ENCODE peak calls at places on chromosomes 2 and 18, in ten cellular contexts. A, B, R, D, G, S, Y, L, F and U are unnamed samples. For H3K4me1 and H3K27me3, the result is how much of the 10 kb centered on the place peaks cover.

GRCh38 chr18:28177828-28178635 is 1.1 kb upstream of the CDH2 start:
- DNase-seq in A (no peak), B (peak), R (no peak), D (no peak), G (no peak), S (no peak), Y (no peak), L (peak), F (peak), U (no peak)

GRCh38 chr2:238131761-238132462 is 6.6 kb upstream of the KLHL30 start:
- DNase-seq in A (no peak), B (no peak), R (no peak), D (no peak), G (no peak), S (peak), Y (no peak), L (no peak), F (peak), U (no peak)

GRCh38 chr18:7236899-7237298 is 6.0 kb downstream of the LRRC30 start:
- DNase-seq in A (no peak), B (no peak), R (no peak), D (no peak), G (no peak), S (no peak), Y (no peak), L (no peak), F (no peak), U (no peak)

GRCh38 chr2:180523629-180524340 is 456.6 kb upstream of the UBE2E3 start:
- DNase-seq in A (no peak), B (no peak), R (no peak), D (no peak), G (no peak), S (no peak), Y (no peak), L (no peak), F (no peak), U (no peak)

GRCh38 chr2:44716131-44716530 is 225.4 kb upstream of the SIX3 start:
- DNase-seq in A (no peak), B (no peak), R (no peak), D (no peak), G (no peak), S (no peak), Y (no peak), L (no peak), F (no peak), U (no peak)

GRCh38 chr18:63314991-63315662 is 4.4 kb downstream of the BCL2 start:
- DNase-seq in A (no peak), B (no peak), R (no peak), D (no peak), G (no peak), S (no peak), Y (no peak), L (no peak), F (no peak), U (no peak)

GRCh38 chr2:117128471-117128870 is 686.0 kb upstream of the DDX18 start:
- DNase-seq in A (no peak), B (no peak), R (no peak), D (no peak), G (no peak), S (no peak), Y (no peak), L (no peak), F (no peak), U (no peak)

GRCh38 chr2:224136394-224136793 is 97.3 kb upstream of the SERPINE2 start:
- DNase-seq in A (no peak), B (no peak), R (no peak), D (no peak), G (no peak), S (no peak), Y (no peak), L (no peak), F (no peak), U (no peak)

GRCh38 chr18:25055076-25055475 is 296.9 kb downstream of the ZNF521 start:
- DNase-seq in A (no peak), B (no peak), R (no peak), D (no peak), G (no peak), S (no peak), Y (no peak), L (no peak), F (no peak), U (no peak)

GRCh38 chr18:34880403-34880802 is 160.8 kb upstream of the MAPRE2 start:
- DNase-seq in A (no peak), B (no peak), R (no peak), D (no peak), G (no peak), S (no peak), Y (no peak), L (no peak), F (no peak), U (no peak)

GRCh38 chr2:71498261-71498701 is 44.9 kb downstream of the DYSF start:
- DNase-seq in A (no peak), B (no peak), R (no peak), D (peak), G (no peak), S (no peak), Y (no peak), L (no peak), F (no peak), U (peak)

GRCh38 chr2:26414291-26414690 is 12.6 kb downstream of the DRC1 start:
- DNase-seq in A (no peak), B (no peak), R (no peak), D (no peak), G (no peak), S (no peak), Y (no peak), L (no peak), F (no peak), U (no peak)

GRCh38 chr2:170817247-170817998 is 736 bp downstream of the GAD1 start:
- DNase-seq in A (no peak), B (no peak), R (no peak), D (no peak), G (no peak), S (peak), Y (no peak), L (peak), F (no peak), U (no peak)

GRCh38 chr2:237996041-237996593 is 29.3 kb downstream of the UBE2F start:
- DNase-seq in A (no peak), B (peak), R (no peak), D (no peak), G (no peak), S (no peak), Y (no peak), L (no peak), F (no peak), U (no peak)

GRCh38 chr2:10012963-10013461 is 30.3 kb upstream of the KLF11 start:
- DNase-seq in A (no peak), B (peak), R (no peak), D (peak), G (no peak), S (peak), Y (no peak), L (no peak), F (no peak), U (no peak)

GRCh38 chr2:240956935-240957655 is 41.3 kb upstream of the SNED1 start:
- DNase-seq in A (no peak), B (no peak), R (peak), D (no peak), G (no peak), S (peak), Y (no peak), L (no peak), F (peak), U (peak)

GRCh38 chr2:132977812-132978529 is 308.0 kb upstream of the LYPD1 start:
- DNase-seq in A (no peak), B (no peak), R (no peak), D (no peak), G (no peak), S (no peak), Y (no peak), L (no peak), F (no peak), U (no peak)

GRCh38 chr2:127673304-127674069 is 1.8 kb downstream of the LIMS2 start:
- DNase-seq in A (no peak), B (no peak), R (no peak), D (no peak), G (no peak), S (no peak), Y (no peak), L (no peak), F (no peak), U (no peak)

GRCh38 chr2:42051168-42052125 is 3.6 kb downstream of the PKDCC start:
- DNase-seq in A (no peak), B (no peak), R (no peak), D (no peak), G (no peak), S (peak), Y (no peak), L (peak), F (no peak), U (no peak)

GRCh38 chr18:44130365-44130942 is 550.2 kb upstream of the SETBP1 start:
- DNase-seq in A (no peak), B (no peak), R (no peak), D (no peak), G (peak), S (no peak), Y (no peak), L (peak), F (no peak), U (no peak)

GRCh38 chr2:43169091-43169936 is 57.1 kb downstream of the ZFP36L2 start:
- DNase-seq in A (no peak), B (peak), R (peak), D (no peak), G (no peak), S (peak), Y (no peak), L (no peak), F (no peak), U (no peak)

GRCh38 chr2:234044157-234044556 is 6.3 kb upstream of the SPP2 start:
- DNase-seq in A (no peak), B (no peak), R (no peak), D (peak), G (no peak), S (no peak), Y (no peak), L (no peak), F (no peak), U (no peak)

GRCh38 chr2:47405757-47406156 is 2.8 kb downstream of the MSH2 start:
- DNase-seq in A (no peak), B (no peak), R (no peak), D (no peak), G (no peak), S (no peak), Y (no peak), L (no peak), F (no peak), U (no peak)

GRCh38 chr2:74576151-74576755 is 21.7 kb downstream of the DOK1 start:
- DNase-seq in A (no peak), B (no peak), R (no peak), D (no peak), G (no peak), S (no peak), Y (no peak), L (no peak), F (no peak), U (no peak)
- H3K4me1 ChIP-seq in A (under half), B (under half), R (under half), D (under half), G (under half), S (under half), Y (under half), L (under half), F (under half), U (under half)

GRCh38 chr2:64918220-64918886 is 70.8 kb upstream of the SLC1A4 start:
- DNase-seq in A (no peak), B (no peak), R (no peak), D (no peak), G (no peak), S (no peak), Y (no peak), L (no peak), F (no peak), U (no peak)
- H3K27me3 ChIP-seq in A (under half), B (under half), R (under half), D (under half), G (under half), S (under half), Y (under half), L (under half), F (under half), U (under half)

GRCh38 chr2:37934591-37935513 is 9.8 kb downstream of the RMDN2 start:
- DNase-seq in A (no peak), B (no peak), R (no peak), D (no peak), G (no peak), S (no peak), Y (no peak), L (no peak), F (no peak), U (no peak)
- H3K27ac ChIP-seq in A (no peak), B (no peak), R (no peak), D (no peak), G (peak), S (peak), Y (no peak), L (no peak), F (no peak), U (no peak)

GRCh38 chr18:9707381-9708056 is 582 bp upstream of the RAB31 start:
- DNase-seq in A (no peak), B (no peak), R (no peak), D (no peak), G (no peak), S (no peak), Y (no peak), L (no peak), F (no peak), U (peak)
- H3K4me1 ChIP-seq in A (under half), B (under half), R (under half), D (under half), G (under half), S (under half), Y (under half), L (under half), F (under half), U (under half)

GRCh38 chr2:199465390-199465789 is 7.7 kb upstream of the SATB2 start:
- DNase-seq in A (no peak), B (no peak), R (no peak), D (no peak), G (no peak), S (no peak), Y (no peak), L (no peak), F (no peak), U (no peak)
- H3K27me3 ChIP-seq in A (half or more), B (half or more), R (under half), D (under half), G (under half), S (half or more), Y (half or more), L (half or more), F (half or more), U (half or more)